ENCODE peak calls at places on chromosomes 13 and 19, in six cellular contexts. B, L, Z, O, S and J are unnamed samples.
A peak's percentile ranks its signal among the peaks of the same experiment; 100 is the strongest.

GRCh38 chr19:56139847-56140582 is 1.1 kb upstream of the ZNF444 start:
- DNase-seq in L (no peak), Z (no peak), O (no peak), S (no peak), B (no peak), J (no peak)

GRCh38 chr19:40932008-40932959 is 50.3 kb upstream of the CYP2A7 start:
- DNase-seq in L (no peak), B (no peak), O (no peak), Z (no peak), S (no peak), J (no peak)

GRCh38 chr19:48506138-48506733 is 5.4 kb downstream of the LMTK3 start:
- DNase-seq in B (no peak), S (no peak), L (no peak), O (no peak), Z (no peak), J (peak; percentile 57)

GRCh38 chr13:61029064-61029463 is 386.6 kb downstream of the PCDH20 start:
- DNase-seq in Z (no peak), B (no peak), O (no peak), S (no peak), L (no peak), J (peak; percentile 83)

GRCh38 chr13:27450921-27451461 is 627 bp upstream of the MTIF3 start:
- DNase-seq in L (no peak), O (no peak), Z (peak; percentile 28), B (peak; percentile 45), S (peak; percentile 10), J (peak; percentile 78)

GRCh38 chr19:55870736-55871135 is 34.4 kb downstream of the NLRP4 start:
- DNase-seq in Z (no peak), O (no peak), S (no peak), L (no peak), B (no peak), J (no peak)

GRCh38 chr13:104057851-104058250 is 991.6 kb upstream of the SLC10A2 start:
- DNase-seq in O (no peak), B (no peak), L (no peak), S (no peak), Z (no peak), J (no peak)

GRCh38 chr13:24161980-24162517 is 1.5 kb downstream of the SPATA13 start:
- DNase-seq in Z (peak; percentile 45), S (no peak), B (no peak), L (no peak), O (no peak), J (no peak)

GRCh38 chr19:8017808-8018207 is 12.4 kb upstream of the ELAVL1 start:
- DNase-seq in O (peak; percentile 28), S (peak; percentile 6), B (peak; percentile 28), Z (no peak), L (no peak), J (peak; percentile 60)

GRCh38 chr13:90690458-90691063 is 656.9 kb upstream of the MIR17HG start:
- DNase-seq in S (no peak), O (no peak), B (no peak), Z (no peak), L (no peak), J (no peak)

GRCh38 chr19:19643158-19644053 is at the start of gene GMIP:
- DNase-seq in Z (peak; percentile 83), L (peak; percentile 36), O (peak; percentile 88), S (peak; percentile 74), B (peak; percentile 83), J (peak; percentile 96)

GRCh38 chr19:4012975-4013634 is 5.6 kb downstream of the PIAS4 start:
- DNase-seq in S (no peak), B (no peak), O (no peak), L (no peak), Z (no peak), J (no peak)

GRCh38 chr13:99385161-99385560 is 78.0 kb upstream of the GPR183 start:
- DNase-seq in S (no peak), L (no peak), B (no peak), Z (no peak), O (peak; percentile 10), J (peak; percentile 38)

GRCh38 chr19:45528744-45529453 is 21.6 kb downstream of the VASP start:
- DNase-seq in O (no peak), S (no peak), B (no peak), L (no peak), Z (peak; percentile 75), J (peak; percentile 97)

GRCh38 chr19:35712910-35713845 is 4.6 kb upstream of the KMT2B start:
- DNase-seq in Z (no peak), B (peak; percentile 29), O (peak; percentile 92), S (peak; percentile 66), L (no peak), J (no peak)

GRCh38 chr13:42892760-42893159 is 99.3 kb downstream of the EPSTI1 start:
- DNase-seq in B (no peak), Z (no peak), O (no peak), L (no peak), S (no peak), J (no peak)

GRCh38 chr13:47066261-47066660 is 169.4 kb upstream of the HTR2A start:
- DNase-seq in B (no peak), O (no peak), S (no peak), Z (no peak), L (no peak), J (no peak)

GRCh38 chr13:64075543-64076271 is 2660.1 kb upstream of the PCDH20 start:
- DNase-seq in B (no peak), S (no peak), L (no peak), O (no peak), Z (no peak), J (no peak)

GRCh38 chr13:29369060-29369743 is 226.3 kb downstream of the SLC7A1 start:
- DNase-seq in O (no peak), S (no peak), L (no peak), B (no peak), Z (peak; percentile 14), J (peak; percentile 69)

GRCh38 chr13:69477451-69477850 is 630.2 kb upstream of the ATXN8OS start:
- DNase-seq in B (no peak), Z (no peak), S (no peak), L (no peak), O (no peak), J (no peak)

GRCh38 chr19:18848860-18849661 is 17.3 kb downstream of the UPF1 start:
- DNase-seq in B (no peak), O (no peak), Z (peak; percentile 67), L (no peak), S (no peak), J (no peak)

GRCh38 chr19:48461982-48462655 is 6.7 kb downstream of the KCNJ14 start:
- DNase-seq in S (no peak), Z (no peak), B (no peak), L (no peak), O (no peak), J (peak; percentile 94)

GRCh38 chr13:63541336-63541735 is 2125.7 kb upstream of the PCDH20 start:
- DNase-seq in O (no peak), Z (no peak), B (no peak), S (no peak), L (no peak), J (no peak)

GRCh38 chr13:85108356-85108755 is 690.9 kb downstream of the SLITRK6 start:
- DNase-seq in B (no peak), Z (no peak), L (no peak), S (no peak), O (no peak), J (no peak)

GRCh38 chr19:30371157-30371845 is 883 bp upstream of the ZNF536 start:
- DNase-seq in Z (no peak), B (no peak), L (no peak), O (no peak), S (no peak), J (no peak)

GRCh38 chr13:97319088-97319487 is 97.0 kb downstream of the MBNL2 start:
- DNase-seq in B (no peak), L (no peak), Z (no peak), S (no peak), O (no peak), J (no peak)

GRCh38 chr19:7657047-7657779 is 11.6 kb upstream of the RETN start:
- DNase-seq in L (no peak), S (no peak), O (peak; percentile 80), B (no peak), Z (no peak), J (no peak)

GRCh38 chr13:77891486-77891885 is 27.1 kb downstream of the EDNRB start:
- DNase-seq in S (no peak), O (no peak), Z (no peak), B (no peak), L (no peak), J (no peak)

GRCh38 chr13:28582225-28582891 is 76.6 kb upstream of the POMP start:
- DNase-seq in B (no peak), L (no peak), O (peak; percentile 22), S (no peak), Z (no peak), J (no peak)

GRCh38 chr19:42198676-42199439 is 18.6 kb downstream of the DEDD2 start:
- DNase-seq in S (peak; percentile 35), O (peak; percentile 79), L (no peak), B (peak; percentile 67), Z (no peak), J (peak; percentile 84)

GRCh38 chr13:38577048-38577447 is 109.8 kb upstream of the FREM2 start:
- DNase-seq in L (no peak), Z (no peak), S (no peak), B (no peak), O (no peak), J (no peak)

GRCh38 chr19:46635920-46636761 is at the start of gene GNG8:
- DNase-seq in Z (no peak), B (no peak), O (no peak), S (no peak), L (no peak), J (peak; percentile 76)

GRCh38 chr13:26561636-26562537 is 4.4 kb downstream of the WASF3 start:
- DNase-seq in L (no peak), B (no peak), Z (no peak), S (no peak), O (no peak), J (no peak)

GRCh38 chr13:60397693-60398437 is 845 bp downstream of the TDRD3 start:
- DNase-seq in B (peak; percentile 4), O (peak; percentile 68), L (peak; percentile 26), S (peak; percentile 23), Z (peak; percentile 41), J (peak; percentile 87)

GRCh38 chr19:3129112-3129511 is 6.7 kb upstream of the GNA15 start:
- DNase-seq in S (no peak), O (no peak), L (no peak), B (no peak), Z (no peak), J (peak; percentile 34)

GRCh38 chr13:64925284-64925683 is 2304.9 kb downstream of the PCDH9 start:
- DNase-seq in B (no peak), Z (no peak), L (no peak), S (no peak), O (no peak), J (peak; percentile 90)

GRCh38 chr19:17318966-17319365 is 9.6 kb downstream of the DDA1 start:
- DNase-seq in L (no peak), O (no peak), S (no peak), B (no peak), Z (no peak), J (no peak)

GRCh38 chr19:18262917-18263316 is 11.3 kb downstream of the IQCN start:
- DNase-seq in S (no peak), Z (no peak), B (no peak), O (no peak), L (no peak), J (no peak)

GRCh38 chr19:30207357-30207756 is 164.8 kb upstream of the ZNF536 start:
- DNase-seq in O (no peak), B (no peak), L (no peak), Z (no peak), S (no peak), J (peak; percentile 13)